ENCODE peak calls at places on chromosomes 16 and 17, in ten cellular contexts. S, R, I, M, C, P, B, L, W and G are unnamed samples.

GRCh38 chr16:49440156-49441065 is 66.8 kb downstream of the C16orf78 start:
- DNase-seq in S (no peak), R (peak), I (peak), M (no peak), C (no peak), P (no peak), B (no peak), L (no peak), W (no peak), G (peak)

GRCh38 chr17:44362964-44363612 is 565 bp downstream of the FAM171A2 start:
- DNase-seq in S (no peak), R (no peak), I (peak), M (peak), C (no peak), P (peak), B (peak), L (peak), W (no peak), G (no peak)

GRCh38 chr17:76981545-76982295 is 113.5 kb downstream of the MGAT5B start:
- DNase-seq in S (no peak), R (no peak), I (no peak), M (no peak), C (no peak), P (no peak), B (peak), L (no peak), W (no peak), G (no peak)

GRCh38 chr17:40560592-40561293 is 4.5 kb downstream of the CCR7 start:
- DNase-seq in S (peak), R (no peak), I (peak), M (peak), C (peak), P (peak), B (no peak), L (no peak), W (peak), G (peak)

GRCh38 chr17:67672592-67672991 is 45.1 kb upstream of the NOL11 start:
- DNase-seq in S (no peak), R (no peak), I (no peak), M (no peak), C (no peak), P (no peak), B (no peak), L (no peak), W (no peak), G (no peak)

GRCh38 chr17:79950711-79951110 is 85.0 kb downstream of the TBC1D16 start:
- DNase-seq in S (no peak), R (peak), I (no peak), M (no peak), C (no peak), P (peak), B (peak), L (no peak), W (no peak), G (no peak)

GRCh38 chr17:17826942-17827785 is 9.6 kb downstream of the SREBF1 start:
- DNase-seq in S (no peak), R (no peak), I (no peak), M (no peak), C (no peak), P (no peak), B (no peak), L (no peak), W (no peak), G (no peak)

GRCh38 chr16:23640669-23640958 is 496 bp downstream of the PALB2 start:
- DNase-seq in S (peak), R (no peak), I (peak), M (peak), C (no peak), P (no peak), B (peak), L (peak), W (peak), G (no peak)

GRCh38 chr17:78940708-78941107 is 15.5 kb upstream of the TIMP2 start:
- DNase-seq in S (peak), R (no peak), I (no peak), M (no peak), C (no peak), P (no peak), B (peak), L (peak), W (no peak), G (no peak)

GRCh38 chr17:17159571-17159970 is 46.6 kb downstream of the PLD6 start:
- DNase-seq in S (no peak), R (no peak), I (no peak), M (no peak), C (no peak), P (no peak), B (no peak), L (no peak), W (no peak), G (no peak)

GRCh38 chr17:5508855-5509254 is 22.5 kb downstream of the MIS12 start:
- DNase-seq in S (peak), R (no peak), I (no peak), M (no peak), C (peak), P (no peak), B (peak), L (no peak), W (no peak), G (no peak)

GRCh38 chr16:85614338-85615013 is 1.4 kb downstream of the GSE1 start:
- DNase-seq in S (no peak), R (no peak), I (no peak), M (peak), C (no peak), P (no peak), B (peak), L (no peak), W (no peak), G (no peak)

GRCh38 chr16:10608687-10609409 is 28.4 kb upstream of the EMP2 start:
- DNase-seq in S (no peak), R (peak), I (no peak), M (no peak), C (no peak), P (peak), B (no peak), L (no peak), W (no peak), G (no peak)

GRCh38 chr16:676565-677297 is 1.3 kb downstream of the RHBDL1 start:
- DNase-seq in S (no peak), R (no peak), I (no peak), M (no peak), C (no peak), P (no peak), B (peak), L (no peak), W (no peak), G (no peak)

GRCh38 chr17:49692751-49693150 is 14.9 kb upstream of the SPOP start:
- DNase-seq in S (no peak), R (no peak), I (no peak), M (no peak), C (no peak), P (no peak), B (no peak), L (no peak), W (no peak), G (no peak)

GRCh38 chr16:22813223-22813945 is 578 bp upstream of the HS3ST2 start:
- DNase-seq in S (peak), R (no peak), I (peak), M (peak), C (peak), P (no peak), B (peak), L (no peak), W (no peak), G (no peak)

GRCh38 chr16:24041834-24042631 is 206.2 kb downstream of the PRKCB start:
- DNase-seq in S (peak), R (peak), I (peak), M (peak), C (peak), P (no peak), B (peak), L (peak), W (peak), G (peak)

GRCh38 chr16:58409316-58409973 is 17.2 kb downstream of the GINS3 start:
- DNase-seq in S (peak), R (peak), I (no peak), M (no peak), C (peak), P (peak), B (no peak), L (no peak), W (no peak), G (no peak)

GRCh38 chr17:74210191-74211140 is 2.9 kb upstream of the TTYH2 start:
- DNase-seq in S (peak), R (peak), I (peak), M (peak), C (peak), P (peak), B (peak), L (peak), W (peak), G (peak)

GRCh38 chr17:49969794-49970389 is 902 bp downstream of the DLX4 start:
- DNase-seq in S (no peak), R (no peak), I (no peak), M (no peak), C (no peak), P (no peak), B (peak), L (no peak), W (no peak), G (no peak)

GRCh38 chr16:12484987-12485386 is 318.7 kb downstream of the CPPED1 start:
- DNase-seq in S (no peak), R (no peak), I (no peak), M (no peak), C (no peak), P (no peak), B (no peak), L (no peak), W (no peak), G (no peak)

GRCh38 chr16:48817032-48817431 is 207.1 kb upstream of the N4BP1 start:
- DNase-seq in S (no peak), R (no peak), I (no peak), M (no peak), C (no peak), P (no peak), B (no peak), L (no peak), W (no peak), G (no peak)

GRCh38 chr17:13986855-13987254 is 82.4 kb upstream of the COX10 start:
- DNase-seq in S (no peak), R (no peak), I (no peak), M (no peak), C (no peak), P (no peak), B (no peak), L (no peak), W (no peak), G (no peak)